ENCODE peak calls at places on chromosome 5, in six cellular contexts. H is PC-9, C is HL-60, R is K562, Q is fibroblast of lung, K is bronchial epithelial cell. J is an unnamed sample. For H3K27me3, the result is how much of the 10 kb centered on the place peaks cover.

GRCh38 chr5:58042933-58043606 is 416.8 kb downstream of the PLK2 start:
- DNase-seq in Q (no peak), C (no peak), R (peak), H (no peak), K (peak), J (no peak)

GRCh38 chr5:176927562-176927961 is 28.4 kb upstream of the HK3 start:
- DNase-seq in K (peak), Q (no peak), R (no peak), C (no peak), H (peak), J (no peak)

GRCh38 chr5:141001854-141002666 is 35.8 kb downstream of the PCDHAC2 start:
- DNase-seq in Q (no peak), H (no peak), K (peak), R (no peak), C (no peak), J (no peak)

GRCh38 chr5:141507387-141508091 is 18.7 kb downstream of the PCDHGC5 start:
- DNase-seq in Q (peak), C (peak), K (no peak), H (no peak), R (no peak), J (peak)

GRCh38 chr5:137706841-137707240 is 29.0 kb downstream of the KLHL3 start:
- DNase-seq in H (no peak), Q (no peak), C (no peak), K (peak), R (no peak), J (no peak)

GRCh38 chr5:181260720-181261319 is at the start of gene TRIM52:
- DNase-seq in C (peak), K (peak), Q (peak), H (peak), R (peak), J (peak)

GRCh38 chr5:31701642-31702041 is 62.7 kb downstream of the PDZD2 start:
- DNase-seq in C (no peak), R (no peak), K (no peak), H (peak), Q (no peak), J (no peak)

GRCh38 chr5:162593881-162594280 is 526.3 kb downstream of the GABRG2 start:
- DNase-seq in Q (no peak), H (no peak), C (no peak), R (peak), K (peak), J (no peak)

GRCh38 chr5:130710596-130710995 is 454.5 kb downstream of the HINT1 start:
- DNase-seq in H (no peak), R (no peak), C (no peak), K (peak), Q (peak), J (no peak)

DNA sequence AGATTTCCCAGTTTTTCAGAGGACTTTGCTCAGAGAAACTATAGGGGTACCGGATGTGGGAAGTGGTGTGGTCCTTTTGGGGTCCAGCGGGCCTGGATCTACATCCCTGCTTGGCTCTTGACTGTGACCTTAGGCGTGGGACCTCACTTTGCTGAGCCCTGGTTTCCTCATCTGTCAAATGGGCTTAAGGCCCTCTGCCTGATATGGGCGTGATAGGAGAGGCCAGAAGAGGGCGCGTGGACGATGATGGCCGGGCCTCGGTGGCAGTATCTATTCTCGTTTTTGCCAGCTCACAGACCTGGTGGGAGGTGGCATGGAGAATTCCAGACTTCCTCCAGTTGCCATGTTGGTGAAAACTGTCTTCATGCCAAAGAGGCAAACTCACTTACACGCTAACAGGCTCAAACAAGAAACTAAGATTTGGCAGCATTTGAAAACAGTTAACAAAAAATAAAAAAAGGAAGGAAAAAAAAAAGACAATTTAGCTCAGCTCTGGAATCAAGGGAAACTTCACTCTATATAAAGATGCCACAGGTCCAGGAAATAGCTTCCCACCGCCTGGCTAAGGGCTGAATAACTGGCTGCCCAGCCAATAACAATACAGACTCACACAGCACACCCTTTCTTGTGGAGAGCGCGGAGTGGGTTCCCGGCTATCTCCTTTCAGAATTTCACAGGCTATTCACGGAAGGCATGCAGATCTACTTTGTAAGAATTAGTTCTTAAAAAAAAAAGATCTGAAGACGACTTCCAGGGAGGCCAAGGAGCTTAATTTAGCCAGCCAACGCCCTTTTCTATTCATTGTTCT is 1.7 kb downstream of the SH3PXD2B start:
- DNase-seq in H (no peak), Q (peak), C (no peak), K (peak), R (no peak), J (peak)
- TF ChIP-seq CTCF in H (no peak), Q (peak), C (no peak), K (peak), R (no peak), J (no peak)

GRCh38 chr5:88672644-88673493 is 210.1 kb downstream of the MEF2C start:
- DNase-seq in Q (no peak), R (no peak), K (no peak), H (no peak), C (no peak), J (no peak)

GRCh38 chr5:88674262-88675158 is 208.5 kb downstream of the MEF2C start:
- DNase-seq in K (no peak), C (no peak), R (no peak), H (no peak), Q (no peak), J (no peak)

GRCh38 chr5:88669314-88669713 is 213.7 kb downstream of the MEF2C start:
- DNase-seq in Q (no peak), H (no peak), K (no peak), C (no peak), R (no peak), J (no peak)

GRCh38 chr5:88671808-88672499 is 211.0 kb downstream of the MEF2C start:
- DNase-seq in C (no peak), Q (no peak), R (no peak), K (no peak), H (no peak), J (no peak)

GRCh38 chr5:88671408-88671807 is 211.6 kb downstream of the MEF2C start:
- DNase-seq in R (no peak), H (no peak), Q (no peak), C (no peak), K (no peak), J (no peak)
- H3K4me3 ChIP-seq in R (no peak), H (no peak), Q (no peak), C (no peak), K (no peak), J (no peak)

GRCh38 chr5:135489466-135490244 is 37.5 kb upstream of the TIFAB start:
- DNase-seq in R (no peak), H (no peak), C (no peak), Q (peak), K (no peak), J (no peak)

GRCh38 chr5:135491552-135492318 is 39.6 kb upstream of the TIFAB start:
- DNase-seq in K (peak), H (no peak), R (peak), C (no peak), Q (no peak), J (no peak)

GRCh38 chr5:135491038-135491551 is 38.9 kb upstream of the TIFAB start:
- DNase-seq in H (no peak), R (no peak), Q (no peak), C (no peak), K (no peak), J (no peak)

GRCh38 chr5:135488727-135489465 is 36.7 kb upstream of the TIFAB start:
- DNase-seq in C (no peak), R (peak), K (peak), Q (peak), H (no peak), J (peak)

DNA sequence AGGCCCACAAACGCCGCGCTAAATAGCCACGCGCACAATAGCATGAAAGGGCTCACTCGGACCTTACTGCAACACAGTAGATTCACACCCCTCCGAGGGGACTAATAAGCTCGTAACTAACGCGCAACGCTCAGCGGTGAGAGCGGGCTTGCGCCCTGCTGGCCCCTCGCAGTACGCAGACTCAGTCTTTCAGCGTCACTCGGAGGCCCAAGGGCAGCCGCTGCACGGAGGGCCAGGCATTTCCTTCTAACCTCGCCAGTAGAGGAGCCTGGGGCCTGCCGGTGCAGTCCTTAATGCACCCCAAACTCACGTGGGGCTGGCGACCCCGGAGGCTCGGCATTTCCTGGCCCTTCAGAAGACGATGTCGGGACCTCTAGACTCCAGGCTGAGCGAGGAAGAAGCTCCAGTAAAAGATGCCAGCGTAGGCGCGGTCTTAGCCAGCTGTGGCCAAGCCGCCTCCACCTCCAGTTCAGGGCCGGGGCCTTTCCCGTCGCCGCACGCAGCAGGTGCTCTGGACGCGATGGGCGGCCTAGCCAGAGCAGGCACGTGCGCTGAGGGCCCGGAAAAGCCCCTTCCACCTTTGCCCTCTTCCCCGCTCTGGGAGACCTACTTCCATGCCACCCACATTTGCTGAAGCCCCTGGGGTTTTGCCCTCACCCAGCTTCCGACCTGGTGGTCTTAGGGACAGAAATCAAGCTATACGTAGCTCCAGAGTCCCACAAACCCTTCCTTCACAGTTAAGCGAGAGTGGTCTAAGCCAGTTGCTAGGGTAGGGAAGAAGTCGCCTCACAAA is 38.3 kb upstream of the TIFAB start:
- DNase-seq in H (no peak), C (no peak), K (no peak), R (no peak), Q (peak), J (no peak)
- H3K27me3 ChIP-seq in H (under half), C (under half), K (under half), R (under half), Q (under half), J (under half)

GRCh38 chr5:53560506-53561191 is at the start of gene NDUFS4:
- DNase-seq in K (peak), H (peak), R (peak), C (peak), Q (peak), J (peak)
- TF ChIP-seq CTCF in K (no peak), H (no peak), R (no peak), C (no peak), Q (no peak), J (no peak)

GRCh38 chr5:110258460-110258859 is 468.0 kb downstream of the TMEM232 start:
- DNase-seq in R (no peak), H (no peak), C (no peak), Q (peak), K (peak), J (no peak)
- H3K4me3 ChIP-seq in R (no peak), H (no peak), C (no peak), Q (no peak), K (no peak), J (no peak)

J was measured in BJ.